ENCODE peak calls at places on chromosomes 2 and 18, in seven cellular contexts. D is body of pancreas, Y is mammary epithelial cell, K is dorsolateral prefrontal cortex, O is tibial artery, F is kidney epithelial cell, Z is A673. W is an unnamed sample.

GRCh38 chr2:16151281-16151570 is 210.9 kb downstream of the MYCN start:
- DNase-seq in D (no peak), Y (no peak), K (no peak), O (no peak), F (no peak), Z (no peak), W (no peak)

GRCh38 chr2:216918088-216918680 is 58.3 kb upstream of the TNP1 start:
- DNase-seq in D (no peak), Y (peak), K (no peak), O (no peak), F (peak), Z (no peak), W (no peak)

GRCh38 chr2:24871852-24872323 is 48.1 kb downstream of the ADCY3 start:
- DNase-seq in D (no peak), Y (no peak), K (no peak), O (no peak), F (no peak), Z (no peak), W (no peak)

GRCh38 chr2:7671312-7671711 is 754.1 kb downstream of the RNF144A start:
- DNase-seq in D (no peak), Y (no peak), K (no peak), O (peak), F (no peak), Z (no peak), W (no peak)

GRCh38 chr2:37775908-37776250 is 104.4 kb upstream of the CDC42EP3 start:
- DNase-seq in D (no peak), Y (peak), K (peak), O (no peak), F (no peak), Z (no peak), W (no peak)

GRCh38 chr2:110870545-110870944 is 138.2 kb downstream of the ACOXL start:
- DNase-seq in D (no peak), Y (no peak), K (no peak), O (no peak), F (no peak), Z (no peak), W (no peak)

GRCh38 chr18:37564796-37565137 is 831 bp downstream of the CELF4 start:
- DNase-seq in D (peak), Y (peak), K (peak), O (no peak), F (no peak), Z (peak), W (no peak)

GRCh38 chr2:205759286-205759685 is 77.0 kb downstream of the NRP2 start:
- DNase-seq in D (no peak), Y (no peak), K (no peak), O (no peak), F (no peak), Z (no peak), W (no peak)

GRCh38 chr2:237702439-237703397 is 75.3 kb downstream of the LRRFIP1 start:
- DNase-seq in D (peak), Y (peak), K (no peak), O (peak), F (no peak), Z (peak), W (no peak)

GRCh38 chr2:203412555-203413331 is 84.5 kb downstream of the ABI2 start:
- DNase-seq in D (no peak), Y (no peak), K (no peak), O (no peak), F (no peak), Z (no peak), W (no peak)

GRCh38 chr2:201261471-201261870 is 1.1 kb downstream of the CASP8 start:
- DNase-seq in D (no peak), Y (no peak), K (no peak), O (no peak), F (no peak), Z (no peak), W (peak)

GRCh38 chr2:108637304-108637669 is 82.0 kb upstream of the RANBP2 start:
- DNase-seq in D (peak), Y (peak), K (no peak), O (peak), F (peak), Z (no peak), W (peak)

GRCh38 chr2:85601771-85602475 is 575 bp downstream of the TMEM150A start:
- DNase-seq in D (peak), Y (no peak), K (peak), O (peak), F (no peak), Z (no peak), W (peak)

GRCh38 chr2:239726631-239727181 is 298.4 kb downstream of the NDUFA10 start:
- DNase-seq in D (no peak), Y (no peak), K (peak), O (peak), F (no peak), Z (no peak), W (no peak)

GRCh38 chr18:30016179-30016578 is 1026.4 kb downstream of the DSC3 start:
- DNase-seq in D (no peak), Y (peak), K (no peak), O (no peak), F (no peak), Z (no peak), W (no peak)

GRCh38 chr2:28321426-28321825 is 71.2 kb upstream of the FOSL2 start:
- DNase-seq in D (no peak), Y (no peak), K (no peak), O (no peak), F (no peak), Z (no peak), W (no peak)

GRCh38 chr18:3819933-3820332 is 370.0 kb downstream of the TGIF1 start:
- DNase-seq in D (no peak), Y (no peak), K (no peak), O (no peak), F (no peak), Z (peak), W (no peak)

GRCh38 chr2:118834440-118834810 is 13.0 kb downstream of the EN1 start:
- DNase-seq in D (no peak), Y (no peak), K (no peak), O (no peak), F (no peak), Z (no peak), W (no peak)

GRCh38 chr2:36060133-36060532 is 295.4 kb upstream of the CRIM1 start:
- DNase-seq in D (no peak), Y (no peak), K (no peak), O (no peak), F (no peak), Z (no peak), W (no peak)

GRCh38 chr2:162473-163135 is 101.2 kb downstream of the SH3YL1 start:
- DNase-seq in D (no peak), Y (no peak), K (no peak), O (no peak), F (no peak), Z (no peak), W (peak)

GRCh38 chr2:46849741-46850474 is 65.7 kb downstream of the MCFD2 start:
- DNase-seq in D (peak), Y (no peak), K (no peak), O (peak), F (no peak), Z (peak), W (peak)

GRCh38 chr18:56910237-56910636 is 236.7 kb upstream of the BOD1L2 start:
- DNase-seq in D (no peak), Y (no peak), K (no peak), O (no peak), F (no peak), Z (no peak), W (no peak)

GRCh38 chr2:19048593-19049264 is 309.7 kb downstream of the OSR1 start:
- DNase-seq in D (peak), Y (no peak), K (no peak), O (no peak), F (no peak), Z (no peak), W (peak)

GRCh38 chr2:9378433-9379371 is 44.6 kb downstream of the ITGB1BP1 start:
- DNase-seq in D (peak), Y (peak), K (no peak), O (peak), F (no peak), Z (peak), W (no peak)

GRCh38 chr18:8794133-8794986 is 89.0 kb downstream of the MTCL1 start:
- DNase-seq in D (no peak), Y (peak), K (no peak), O (no peak), F (peak), Z (no peak), W (peak)

GRCh38 chr2:227411320-227411989 is 23.7 kb upstream of the SCYGR1 start:
- DNase-seq in D (no peak), Y (peak), K (no peak), O (no peak), F (peak), Z (no peak), W (no peak)

GRCh38 chr2:80303006-80303741 is 1.4 kb downstream of the LRRTM1 start:
- DNase-seq in D (no peak), Y (no peak), K (peak), O (no peak), F (no peak), Z (no peak), W (no peak)

GRCh38 chr2:238281826-238282480 is 6.5 kb downstream of the PER2 start:
- DNase-seq in D (no peak), Y (no peak), K (no peak), O (no peak), F (no peak), Z (no peak), W (no peak)

DNA sequence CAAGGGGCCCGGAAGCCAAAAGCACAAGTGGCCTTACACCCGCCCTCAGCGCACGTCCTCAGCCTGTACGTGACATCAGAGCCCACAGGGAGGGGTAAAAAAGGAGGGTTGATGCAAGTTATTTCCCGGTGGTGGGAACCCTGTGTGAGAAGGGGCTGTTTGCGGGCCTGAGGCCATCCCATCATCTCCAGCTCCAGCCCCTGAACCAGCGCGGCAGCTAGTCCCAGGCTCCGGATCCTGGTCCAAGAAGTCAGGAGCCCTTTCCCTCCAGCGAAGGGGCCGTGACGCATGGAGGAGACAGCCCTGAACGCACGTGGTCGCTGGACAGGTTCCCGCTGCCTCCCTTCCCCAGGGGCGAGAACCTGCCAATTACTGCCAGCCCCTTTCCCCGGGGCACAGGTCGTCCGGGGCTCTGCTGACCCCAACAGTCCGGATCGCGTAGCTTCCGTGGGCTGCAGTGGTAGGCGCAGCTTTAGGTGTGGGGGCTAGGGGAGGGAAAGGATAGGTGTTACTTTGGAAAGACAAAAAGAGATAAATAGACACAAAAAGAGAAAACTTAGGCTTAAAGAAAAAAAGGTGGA is 1.3 kb upstream of the LRP2 start:
- DNase-seq in D (peak), Y (peak), K (peak), O (peak), F (no peak), Z (no peak), W (peak)
- H3K4me3 ChIP-seq in D (no peak), Y (peak), K (peak), O (peak), F (no peak), Z (peak), W (peak)

GRCh38 chr2:54015809-54016703 is 45.3 kb upstream of the PSME4 start:
- DNase-seq in D (no peak), Y (peak), K (no peak), O (no peak), F (peak), Z (no peak), W (no peak)
- H3K4me3 ChIP-seq in D (no peak), Y (no peak), K (no peak), O (no peak), F (no peak), Z (no peak), W (no peak)

GRCh38 chr18:31206064-31206463 is 43.4 kb upstream of the DSC1 start:
- DNase-seq in D (no peak), Y (no peak), K (no peak), O (no peak), F (no peak), Z (no peak), W (peak)
- H3K4me3 ChIP-seq in D (no peak), Y (no peak), K (no peak), O (no peak), F (no peak), Z (no peak), W (no peak)

DNA sequence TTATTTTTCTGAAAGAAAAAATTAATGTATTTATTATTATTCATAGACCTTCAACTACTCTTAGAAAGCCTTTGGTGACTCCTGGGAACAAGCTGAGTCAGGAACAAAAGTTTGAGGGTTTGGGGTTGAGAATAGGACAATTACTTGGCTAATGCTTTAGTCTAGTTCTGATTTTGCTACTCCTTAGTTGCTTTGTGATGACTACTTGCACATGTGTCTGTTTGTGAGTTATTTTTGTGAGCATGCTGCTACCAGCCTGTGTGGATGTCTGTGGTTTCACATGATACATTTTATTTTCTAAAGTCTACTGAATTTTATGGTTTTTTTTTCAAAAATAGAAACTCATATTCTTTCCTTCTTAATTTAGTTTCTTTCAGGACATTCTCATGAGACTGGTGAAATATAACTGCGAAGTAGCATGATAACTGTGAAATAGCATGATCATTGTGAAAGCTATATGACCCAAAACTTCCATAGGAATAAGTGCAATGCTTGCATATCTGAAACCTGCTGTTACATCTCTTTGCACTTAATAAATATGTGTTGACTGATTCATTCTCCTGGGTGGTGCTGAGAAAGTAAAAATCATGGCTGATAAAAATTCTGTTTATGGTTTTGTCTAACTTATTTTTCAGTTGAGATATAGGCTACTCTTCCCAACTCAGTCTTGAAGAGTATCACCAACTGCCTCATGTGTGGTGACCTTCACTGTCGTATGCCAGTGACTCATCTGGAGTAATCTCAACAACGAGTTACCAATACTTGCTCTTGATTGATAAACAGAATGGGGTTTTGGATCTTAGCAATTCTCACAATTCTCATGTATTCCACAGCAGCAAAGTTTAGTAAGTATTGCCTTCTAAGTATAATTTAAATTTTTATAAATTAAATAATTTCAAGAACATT is 17.9 kb upstream of the IL18R1 start:
- DNase-seq in D (no peak), Y (peak), K (no peak), O (no peak), F (no peak), Z (no peak), W (no peak)
- H3K4me3 ChIP-seq in D (no peak), Y (no peak), K (no peak), O (no peak), F (no peak), Z (no peak), W (no peak)

DNA sequence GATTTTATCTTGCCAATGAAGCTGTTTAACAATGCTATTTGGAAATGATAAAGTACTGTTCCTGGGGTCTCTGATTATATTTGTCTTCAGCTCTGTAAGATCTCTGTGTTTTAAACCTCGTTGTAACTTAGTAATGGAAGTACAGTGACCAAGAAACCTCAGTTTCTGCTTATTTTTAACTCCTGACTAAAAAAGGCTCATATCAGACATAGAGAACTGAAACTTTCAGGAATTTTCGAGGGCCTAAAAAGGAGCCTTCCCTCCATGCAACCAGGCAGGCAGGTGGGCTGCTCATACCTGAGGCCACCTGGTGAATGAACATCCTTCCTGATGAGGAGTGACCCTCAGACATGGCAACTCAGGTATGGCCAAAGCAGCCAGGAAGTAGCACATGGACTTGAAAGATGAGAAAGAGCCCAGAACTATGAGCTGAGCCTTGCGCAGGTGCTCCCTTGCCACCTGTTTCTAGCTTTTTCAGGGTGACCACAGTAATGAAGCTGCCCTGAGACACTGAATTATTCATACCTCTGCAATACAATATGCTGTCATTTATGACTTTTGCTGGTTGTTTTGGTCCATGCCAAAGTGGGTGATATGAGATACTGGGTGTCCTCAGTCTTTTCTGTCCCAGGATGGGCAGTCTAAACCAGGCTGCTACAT is 23.9 kb downstream of the MYO3B start:
- DNase-seq in D (no peak), Y (no peak), K (no peak), O (no peak), F (no peak), Z (no peak), W (no peak)
- H3K4me3 ChIP-seq in D (no peak), Y (no peak), K (no peak), O (no peak), F (no peak), Z (no peak), W (no peak)

DNA sequence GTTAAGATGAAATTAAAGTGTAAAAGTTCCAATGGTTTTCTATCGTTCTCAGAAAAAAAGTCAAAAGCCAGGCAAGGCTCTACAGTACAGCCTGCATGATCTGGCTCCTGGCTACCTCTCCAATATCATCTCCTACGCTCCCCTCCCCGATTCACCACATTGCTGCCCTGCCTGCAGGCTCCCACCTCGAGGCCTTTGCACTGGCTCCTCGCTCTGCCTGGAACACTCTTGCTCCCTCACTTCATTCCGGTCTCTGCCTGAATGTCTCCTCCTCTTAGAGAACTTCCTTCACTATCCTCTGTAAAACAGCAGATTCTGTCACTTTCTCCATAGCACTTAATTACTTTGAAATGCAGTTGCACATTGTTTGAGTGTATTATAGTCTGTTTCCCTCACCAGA is 72.5 kb downstream of the KLF7 start:
- DNase-seq in D (no peak), Y (no peak), K (no peak), O (no peak), F (no peak), Z (no peak), W (no peak)
- H3K4me3 ChIP-seq in D (no peak), Y (no peak), K (no peak), O (no peak), F (no peak), Z (no peak), W (no peak)

GRCh38 chr2:106012591-106013347 is 181.3 kb downstream of the UXS1 start:
- DNase-seq in D (no peak), Y (peak), K (no peak), O (no peak), F (no peak), Z (no peak), W (no peak)
- H3K4me3 ChIP-seq in D (no peak), Y (no peak), K (no peak), O (no peak), F (no peak), Z (no peak), W (no peak)

GRCh38 chr2:184316911-184317310 is 281.4 kb upstream of the ZNF804A start:
- DNase-seq in D (no peak), Y (no peak), K (no peak), O (no peak), F (no peak), Z (no peak), W (no peak)

GRCh38 chr2:184312970-184313369 is 285.4 kb upstream of the ZNF804A start:
- DNase-seq in D (no peak), Y (no peak), K (no peak), O (no peak), F (no peak), Z (no peak), W (no peak)

DNA sequence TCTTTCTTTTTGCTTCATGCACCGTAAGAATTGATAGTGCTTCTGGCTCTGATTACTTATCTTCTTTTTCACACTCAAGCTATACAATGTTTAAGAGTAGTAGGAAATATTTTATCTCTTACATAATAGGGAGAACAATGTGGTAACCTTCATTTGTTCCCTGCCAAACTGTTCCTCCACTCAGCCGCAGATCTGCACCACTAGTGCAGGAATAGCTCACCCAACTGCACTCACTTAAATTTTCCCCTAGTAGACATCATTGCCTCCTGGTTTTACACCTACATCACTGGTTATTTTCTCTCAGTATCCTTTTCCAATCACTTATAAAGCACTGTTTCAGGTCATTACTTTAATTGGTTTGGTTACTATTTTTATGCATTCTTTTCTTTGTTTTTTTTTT is 283.5 kb upstream of the ZNF804A start:
- DNase-seq in D (no peak), Y (no peak), K (no peak), O (no peak), F (no peak), Z (no peak), W (no peak)
- H3K4me3 ChIP-seq in D (no peak), Y (no peak), K (no peak), O (no peak), F (no peak), Z (no peak), W (no peak)

W was measured in small intestine.